ENCODE peak calls at places on chromosomes 16 and 17, in six cellular contexts. R is mesendoderm, S is H9, P is neuronal stem cell, M is IMR-90, Z is H1. A is an unnamed sample.

GRCh38 chr17:66789093-66789492 is 45.8 kb upstream of the CACNG5 start:
- DNase-seq in R (no peak), S (no peak), P (no peak), M (no peak), Z (no peak), A (no peak)

GRCh38 chr17:66661411-66661843 is 173.5 kb upstream of the CACNG5 start:
- DNase-seq in R (no peak), S (no peak), P (no peak), M (peak), Z (no peak), A (peak)

GRCh38 chr16:8720967-8721692 is 46.7 kb downstream of the ABAT start:
- DNase-seq in R (no peak), S (no peak), P (no peak), M (no peak), Z (no peak), A (no peak)

GRCh38 chr16:78428193-78428592 is 328.7 kb downstream of the WWOX start:
- DNase-seq in R (no peak), S (no peak), P (no peak), M (no peak), Z (no peak), A (no peak)

GRCh38 chr16:68310441-68311315 is at the start of the genes PRMT7 and SLC7A6OS:
- DNase-seq in R (peak), S (peak), P (peak), M (peak), Z (peak), A (peak)

GRCh38 chr16:67185866-67186134 is 2.0 kb upstream of the MATCAP1 start:
- DNase-seq in R (no peak), S (no peak), P (no peak), M (no peak), Z (no peak), A (no peak)

GRCh38 chr17:12789075-12789975 is at the start of gene ARHGAP44:
- DNase-seq in R (peak), S (peak), P (peak), M (peak), Z (peak), A (peak)

GRCh38 chr17:31327534-31328526 is 6.4 kb upstream of the EVI2A start:
- DNase-seq in R (peak), S (no peak), P (no peak), M (peak), Z (no peak), A (no peak)

GRCh38 chr16:70736454-70737376 is 50.9 kb upstream of the MTSS2 start:
- DNase-seq in R (no peak), S (no peak), P (no peak), M (peak), Z (no peak), A (no peak)

GRCh38 chr17:12993631-12994030 is 24.2 kb downstream of the ELAC2 start:
- DNase-seq in R (no peak), S (no peak), P (no peak), M (no peak), Z (no peak), A (no peak)

GRCh38 chr16:69830534-69831211 is 68.5 kb downstream of the WWP2 start:
- DNase-seq in R (no peak), S (no peak), P (no peak), M (peak), Z (no peak), A (no peak)

GRCh38 chr17:14119546-14119945 is 50.2 kb downstream of the COX10 start:
- DNase-seq in R (no peak), S (no peak), P (no peak), M (no peak), Z (no peak), A (no peak)

GRCh38 chr16:72285728-72286127 is 113.8 kb upstream of the PMFBP1 start:
- DNase-seq in R (no peak), S (no peak), P (no peak), M (peak), Z (no peak), A (no peak)

GRCh38 chr16:77387075-77387474 is 47.8 kb downstream of the ADAMTS18 start:
- DNase-seq in R (no peak), S (no peak), P (no peak), M (no peak), Z (no peak), A (no peak)

GRCh38 chr17:79156463-79157095 is 82.0 kb downstream of the ENGASE start:
- DNase-seq in R (no peak), S (no peak), P (no peak), M (no peak), Z (no peak), A (no peak)

GRCh38 chr17:7128174-7128573 is 13.6 kb upstream of the ASGR2 start:
- DNase-seq in R (no peak), S (no peak), P (no peak), M (no peak), Z (no peak), A (no peak)

GRCh38 chr16:53415504-53415903 is 18.8 kb upstream of the RBL2 start:
- DNase-seq in R (peak), S (peak), P (no peak), M (no peak), Z (no peak), A (peak)

GRCh38 chr16:88541109-88541508 is 29.1 kb upstream of the ZC3H18 start:
- DNase-seq in R (no peak), S (no peak), P (no peak), M (no peak), Z (no peak), A (no peak)
- H3K4ac ChIP-seq in R (no peak), S (no peak), P (no peak), M (no peak), Z (no peak), A (no peak)

DNA sequence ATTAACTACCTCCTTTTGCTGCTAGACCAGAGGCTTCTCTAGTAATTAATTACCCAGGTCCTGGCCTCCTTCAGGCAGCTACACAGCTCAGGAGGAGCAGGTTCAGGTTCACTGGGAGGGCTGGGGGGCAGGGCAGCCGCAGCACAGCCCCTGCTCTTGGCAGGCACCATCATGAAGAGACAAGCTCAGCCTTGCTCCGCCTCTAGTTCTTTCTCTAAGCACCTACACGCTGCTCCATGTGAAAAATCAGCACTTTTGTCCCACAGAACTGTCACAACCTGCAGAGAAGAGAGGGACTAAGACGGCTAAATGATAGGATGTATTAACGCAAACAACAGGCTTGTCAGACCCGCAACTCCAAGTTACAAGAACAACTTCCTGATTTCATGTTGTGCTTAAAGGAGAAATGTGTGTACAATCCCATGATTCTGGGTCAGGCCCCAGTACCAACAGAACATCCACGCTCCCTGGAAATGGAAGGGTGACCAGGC is 53.4 kb downstream of the GRB2 start:
- DNase-seq in R (peak), S (peak), P (no peak), M (no peak), Z (peak), A (no peak)
- H3K27ac ChIP-seq in R (peak), S (peak), P (no peak), M (no peak), Z (no peak), A (no peak)

DNA sequence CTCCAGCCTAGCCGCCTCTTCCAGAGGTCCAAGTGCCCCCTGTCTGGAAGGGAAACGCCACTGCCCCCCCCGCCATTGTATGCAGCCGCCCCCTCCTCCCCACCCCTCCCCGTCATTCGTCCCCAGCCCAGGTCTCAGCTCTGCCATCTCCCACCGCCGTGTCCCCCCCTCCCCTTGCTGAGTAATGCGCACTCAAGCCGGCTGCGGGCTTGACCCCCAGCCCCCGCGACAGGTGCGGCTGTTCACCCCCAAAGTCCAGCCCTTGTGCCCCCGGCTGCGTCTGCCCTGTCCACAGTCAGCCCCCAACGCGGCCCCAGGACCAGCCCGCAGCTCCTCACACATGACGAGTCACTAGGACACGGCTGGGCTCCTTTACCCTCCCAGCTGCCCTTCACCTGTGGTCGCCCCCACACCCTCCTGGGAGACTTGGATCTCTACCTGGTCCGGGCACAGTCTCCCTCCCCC is 595 bp downstream of the GPRC5B start:
- DNase-seq in R (peak), S (peak), P (no peak), M (no peak), Z (peak), A (no peak)
- H3K4ac ChIP-seq in R (peak), S (no peak), P (no peak), M (no peak), Z (no peak), A (peak)

GRCh38 chr17:8287651-8288335 is 677 bp upstream of the RANGRF start:
- DNase-seq in R (no peak), S (no peak), P (no peak), M (no peak), Z (no peak), A (no peak)
- H3K27ac ChIP-seq in R (no peak), S (no peak), P (no peak), M (peak), Z (no peak), A (no peak)